ENCODE peak calls at places on chromosomes 1 and 21, in ten cellular contexts. Y, F, U, Q, X, G, N, T, W and L are unnamed samples.

GRCh38 chr1:101162300-101162699 is 74.5 kb upstream of the S1PR1 start:
- DNase-seq in Y (no peak), F (no peak), U (no peak), Q (no peak), X (no peak), G (no peak), N (no peak), T (no peak), W (no peak), L (no peak)

GRCh38 chr1:229538945-229539344 is 19.6 kb downstream of the ABCB10 start:
- DNase-seq in Y (no peak), F (no peak), U (no peak), Q (no peak), X (no peak), G (no peak), N (no peak), T (no peak), W (no peak), L (no peak)

GRCh38 chr1:226444901-226445300 is 37.0 kb upstream of the PARP1 start:
- DNase-seq in Y (no peak), F (peak; percentile 44), U (peak; percentile 83), Q (peak; percentile 56), X (no peak), G (no peak), N (no peak), T (no peak), W (peak; percentile 11), L (peak; percentile 53)

GRCh38 chr1:157580179-157580827 is 17.6 kb downstream of the FCRL4 start:
- DNase-seq in Y (peak; percentile 49), F (peak; percentile 16), U (peak; percentile 33), Q (no peak), X (peak; percentile 13), G (peak; percentile 69), N (no peak), T (peak; percentile 62), W (peak; percentile 65), L (no peak)

GRCh38 chr1:160858127-160858909 is 4.4 kb downstream of the CD244 start:
- DNase-seq in Y (no peak), F (no peak), U (no peak), Q (no peak), X (no peak), G (no peak), N (no peak), T (no peak), W (no peak), L (no peak)

GRCh38 chr1:187203257-187203656 is 374.5 kb downstream of the PLA2G4A start:
- DNase-seq in Y (peak; percentile 46), F (no peak), U (no peak), Q (no peak), X (no peak), G (peak; percentile 32), N (no peak), T (no peak), W (no peak), L (no peak)

GRCh38 chr21:36551731-36552457 is 72.0 kb upstream of the CLDN14 start:
- DNase-seq in Y (peak; percentile 73), F (no peak), U (no peak), Q (no peak), X (peak; percentile 26), G (no peak), N (no peak), T (no peak), W (no peak), L (no peak)

GRCh38 chr1:176850871-176851270 is 313.6 kb downstream of the ASTN1 start:
- DNase-seq in Y (no peak), F (no peak), U (no peak), Q (no peak), X (no peak), G (no peak), N (no peak), T (no peak), W (no peak), L (no peak)

GRCh38 chr1:109112056-109112651 is 1.8 kb upstream of the ELAPOR1 start:
- DNase-seq in Y (peak; percentile 44), F (no peak), U (peak; percentile 4), Q (no peak), X (no peak), G (no peak), N (no peak), T (no peak), W (peak; percentile 38), L (no peak)

GRCh38 chr1:153640873-153641272 is 7.0 kb downstream of the CHTOP start:
- DNase-seq in Y (no peak), F (no peak), U (no peak), Q (no peak), X (no peak), G (no peak), N (no peak), T (no peak), W (no peak), L (no peak)